ENCODE peak calls at places on chromosomes 12 and 14, in eight cellular contexts. One of them, this sample, is unnamed.

GRCh38 chr12:68641138-68641537 is 30.4 kb downstream of the RAP1B start:
- DNase-seq in PC-3: no peak
- DNase-seq in RWPE1: no peak
- DNase-seq in cardiac muscle cell: no peak
- DNase-seq in GM23338: no peak
- DNase-seq in tibial nerve: no peak
- DNase-seq in endothelial cell of umbilical vein: no peak
- DNase-seq in thoracic aorta: no peak
- DNase-seq in this sample: no peak

GRCh38 chr12:112841891-112842290 is 50.3 kb downstream of the RPH3A start:
- DNase-seq in PC-3: peak
- DNase-seq in RWPE1: no peak
- DNase-seq in cardiac muscle cell: peak
- DNase-seq in GM23338: no peak
- DNase-seq in tibial nerve: no peak
- DNase-seq in endothelial cell of umbilical vein: peak
- DNase-seq in thoracic aorta: no peak
- DNase-seq in this sample: peak

GRCh38 chr14:27386391-27386790 is 788.6 kb upstream of the NOVA1 start:
- DNase-seq in PC-3: no peak
- DNase-seq in RWPE1: no peak
- DNase-seq in cardiac muscle cell: no peak
- DNase-seq in GM23338: no peak
- DNase-seq in tibial nerve: no peak
- DNase-seq in endothelial cell of umbilical vein: no peak
- DNase-seq in thoracic aorta: no peak
- DNase-seq in this sample: no peak

GRCh38 chr12:4775936-4776335 is 55.7 kb downstream of the GALNT8 start:
- DNase-seq in PC-3: no peak
- DNase-seq in RWPE1: no peak
- DNase-seq in cardiac muscle cell: no peak
- DNase-seq in GM23338: no peak
- DNase-seq in tibial nerve: no peak
- DNase-seq in endothelial cell of umbilical vein: no peak
- DNase-seq in thoracic aorta: no peak
- DNase-seq in this sample: no peak

GRCh38 chr12:55822228-55822627 is 4.4 kb downstream of the ORMDL2 start:
- DNase-seq in PC-3: peak
- DNase-seq in RWPE1: peak
- DNase-seq in cardiac muscle cell: no peak
- DNase-seq in GM23338: peak
- DNase-seq in tibial nerve: no peak
- DNase-seq in endothelial cell of umbilical vein: no peak
- DNase-seq in thoracic aorta: no peak
- DNase-seq in this sample: no peak

GRCh38 chr12:114440450-114441383 is 34.8 kb upstream of the TBX5 start:
- DNase-seq in PC-3: no peak
- DNase-seq in RWPE1: no peak
- DNase-seq in cardiac muscle cell: no peak
- DNase-seq in GM23338: peak
- DNase-seq in tibial nerve: no peak
- DNase-seq in endothelial cell of umbilical vein: no peak
- DNase-seq in thoracic aorta: no peak
- DNase-seq in this sample: no peak

GRCh38 chr12:127717293-127717692 is 549.7 kb upstream of the TMEM132C start:
- DNase-seq in PC-3: no peak
- DNase-seq in RWPE1: no peak
- DNase-seq in cardiac muscle cell: no peak
- DNase-seq in GM23338: no peak
- DNase-seq in tibial nerve: no peak
- DNase-seq in endothelial cell of umbilical vein: no peak
- DNase-seq in thoracic aorta: no peak
- DNase-seq in this sample: no peak

GRCh38 chr12:23686095-23686494 is 263.4 kb downstream of the SOX5 start:
- DNase-seq in PC-3: no peak
- DNase-seq in RWPE1: no peak
- DNase-seq in cardiac muscle cell: no peak
- DNase-seq in GM23338: no peak
- DNase-seq in tibial nerve: no peak
- DNase-seq in endothelial cell of umbilical vein: peak
- DNase-seq in thoracic aorta: no peak
- DNase-seq in this sample: no peak

GRCh38 chr12:39931857-39932256 is 174.0 kb downstream of the SLC2A13 start:
- DNase-seq in PC-3: no peak
- DNase-seq in RWPE1: no peak
- DNase-seq in cardiac muscle cell: peak
- DNase-seq in GM23338: no peak
- DNase-seq in tibial nerve: no peak
- DNase-seq in endothelial cell of umbilical vein: no peak
- DNase-seq in thoracic aorta: no peak
- DNase-seq in this sample: no peak

GRCh38 chr14:64438181-64438839 is 27.0 kb upstream of the AKAP5 start:
- DNase-seq in PC-3: peak
- DNase-seq in RWPE1: no peak
- DNase-seq in cardiac muscle cell: peak
- DNase-seq in GM23338: no peak
- DNase-seq in tibial nerve: no peak
- DNase-seq in endothelial cell of umbilical vein: peak
- DNase-seq in thoracic aorta: no peak
- DNase-seq in this sample: peak

GRCh38 chr12:42130670-42131402 is 13.8 kb downstream of the GXYLT1 start:
- DNase-seq in PC-3: peak
- DNase-seq in RWPE1: no peak
- DNase-seq in cardiac muscle cell: peak
- DNase-seq in GM23338: no peak
- DNase-seq in tibial nerve: no peak
- DNase-seq in endothelial cell of umbilical vein: peak
- DNase-seq in thoracic aorta: no peak
- DNase-seq in this sample: peak

GRCh38 chr14:36363704-36364103 is 43.3 kb upstream of the MBIP start:
- DNase-seq in PC-3: no peak
- DNase-seq in RWPE1: no peak
- DNase-seq in cardiac muscle cell: no peak
- DNase-seq in GM23338: no peak
- DNase-seq in tibial nerve: no peak
- DNase-seq in endothelial cell of umbilical vein: no peak
- DNase-seq in thoracic aorta: no peak
- DNase-seq in this sample: no peak

GRCh38 chr12:71010143-71010479 is 89.6 kb upstream of the PTPRR start:
- DNase-seq in PC-3: no peak
- DNase-seq in RWPE1: no peak
- DNase-seq in cardiac muscle cell: no peak
- DNase-seq in GM23338: no peak
- DNase-seq in tibial nerve: no peak
- DNase-seq in endothelial cell of umbilical vein: no peak
- DNase-seq in thoracic aorta: no peak
- DNase-seq in this sample: no peak

DNA sequence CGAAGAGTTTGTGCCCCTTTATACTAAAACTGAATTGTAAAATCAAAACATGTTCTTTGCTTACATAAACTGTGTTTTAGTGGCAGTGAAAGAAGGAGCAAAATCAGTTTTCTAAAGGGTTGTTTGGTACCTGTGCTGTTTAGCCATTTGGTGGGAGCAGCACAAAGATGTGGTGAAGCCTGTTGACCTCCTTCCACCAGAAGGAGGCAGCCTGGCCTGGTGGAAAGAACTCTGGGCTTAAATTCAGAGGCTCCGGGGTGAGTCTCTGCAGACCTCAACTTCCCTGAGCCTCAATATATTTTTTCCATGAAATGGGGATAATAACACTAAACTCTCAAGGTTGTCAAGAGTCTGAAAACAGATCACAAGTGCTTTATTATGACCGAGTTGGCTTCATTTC is 502.5 kb downstream of the VRK1 start:
- DNase-seq in PC-3: no peak
- DNase-seq in RWPE1: no peak
- DNase-seq in cardiac muscle cell: no peak
- DNase-seq in GM23338: peak
- DNase-seq in tibial nerve: no peak
- DNase-seq in endothelial cell of umbilical vein: no peak
- DNase-seq in thoracic aorta: no peak
- DNase-seq in this sample: no peak
- TF ChIP-seq CTCF in PC-3: peak
- TF ChIP-seq CTCF in RWPE1: no peak
- TF ChIP-seq CTCF in cardiac muscle cell: no peak
- TF ChIP-seq CTCF in GM23338: peak
- TF ChIP-seq CTCF in tibial nerve: no peak
- TF ChIP-seq CTCF in endothelial cell of umbilical vein: no peak
- TF ChIP-seq CTCF in thoracic aorta: no peak
- TF ChIP-seq CTCF in this sample: no peak

DNA sequence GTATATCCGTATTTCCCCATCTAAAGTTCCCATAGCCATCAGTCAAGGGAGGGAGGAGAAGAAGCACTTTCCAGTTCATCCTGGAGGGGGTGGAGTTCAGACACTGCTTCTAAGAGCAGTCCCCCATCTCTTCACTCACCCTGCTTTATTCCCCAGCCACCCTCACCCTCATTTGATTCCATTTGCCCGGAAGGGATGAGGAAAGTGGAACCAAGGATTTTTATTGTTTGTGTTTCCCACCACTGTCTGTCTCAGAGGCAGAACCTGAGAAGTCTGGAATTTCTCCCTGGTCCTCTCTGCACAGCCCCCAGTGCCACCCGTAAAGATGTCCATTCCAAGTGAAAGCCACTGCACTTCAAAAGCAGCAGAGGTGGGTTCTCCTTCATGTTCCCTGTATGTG is 134.2 kb upstream of the HIF1A start:
- DNase-seq in PC-3: peak
- DNase-seq in RWPE1: no peak
- DNase-seq in cardiac muscle cell: peak
- DNase-seq in GM23338: peak
- DNase-seq in tibial nerve: no peak
- DNase-seq in endothelial cell of umbilical vein: peak
- DNase-seq in thoracic aorta: no peak
- DNase-seq in this sample: peak
- H3K27ac ChIP-seq in PC-3: peak
- H3K27ac ChIP-seq in RWPE1: peak
- H3K27ac ChIP-seq in cardiac muscle cell: peak
- H3K27ac ChIP-seq in GM23338: no peak
- H3K27ac ChIP-seq in tibial nerve: no peak
- H3K27ac ChIP-seq in endothelial cell of umbilical vein: peak
- H3K27ac ChIP-seq in thoracic aorta: peak
- H3K27ac ChIP-seq in this sample: peak

GRCh38 chr12:51528852-51529545 is 62.0 kb upstream of the SCN8A start:
- DNase-seq in PC-3: no peak
- DNase-seq in RWPE1: no peak
- DNase-seq in cardiac muscle cell: no peak
- DNase-seq in GM23338: peak
- DNase-seq in tibial nerve: no peak
- DNase-seq in endothelial cell of umbilical vein: no peak
- DNase-seq in thoracic aorta: no peak
- DNase-seq in this sample: no peak
- TF ChIP-seq CTCF in PC-3: no peak
- TF ChIP-seq CTCF in RWPE1: no peak
- TF ChIP-seq CTCF in cardiac muscle cell: no peak
- TF ChIP-seq CTCF in GM23338: peak
- TF ChIP-seq CTCF in tibial nerve: no peak
- TF ChIP-seq CTCF in endothelial cell of umbilical vein: no peak
- TF ChIP-seq CTCF in thoracic aorta: no peak
- TF ChIP-seq CTCF in this sample: no peak

DNA sequence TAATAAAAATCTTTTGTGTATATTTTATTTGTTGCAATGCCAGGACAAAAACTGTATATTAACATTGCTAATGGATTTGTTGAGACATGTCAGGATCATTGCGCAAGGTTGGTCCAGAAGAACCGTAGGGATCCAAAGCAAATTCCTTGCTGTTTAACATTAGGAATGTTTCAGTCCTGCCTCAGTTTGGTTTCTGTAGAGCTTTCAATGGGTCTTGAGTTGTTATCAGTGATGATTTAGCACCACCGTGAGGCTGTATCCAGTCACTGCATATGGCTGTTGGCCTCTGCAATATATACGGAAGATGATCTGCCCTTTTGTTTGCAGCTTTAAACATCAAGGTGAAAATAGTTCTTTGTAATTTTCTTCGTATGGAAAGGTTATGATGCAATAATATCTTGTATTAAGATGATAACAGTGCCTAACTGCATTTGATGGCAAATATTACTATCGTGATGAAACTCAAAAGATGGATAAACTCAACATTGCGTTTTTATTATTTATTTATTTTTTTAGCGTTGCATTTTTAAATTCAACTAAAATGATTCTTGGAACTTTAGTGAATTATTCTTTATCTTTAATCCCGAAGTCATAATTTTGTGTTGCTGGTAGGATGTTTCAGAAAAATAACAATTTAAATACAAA is 231.2 kb downstream of the AKAP6 start:
- DNase-seq in PC-3: peak
- DNase-seq in RWPE1: peak
- DNase-seq in cardiac muscle cell: peak
- DNase-seq in GM23338: peak
- DNase-seq in tibial nerve: peak
- DNase-seq in endothelial cell of umbilical vein: peak
- DNase-seq in thoracic aorta: no peak
- DNase-seq in this sample: peak
- H3K27ac ChIP-seq in PC-3: no peak
- H3K27ac ChIP-seq in RWPE1: no peak
- H3K27ac ChIP-seq in cardiac muscle cell: no peak
- H3K27ac ChIP-seq in GM23338: no peak
- H3K27ac ChIP-seq in tibial nerve: no peak
- H3K27ac ChIP-seq in endothelial cell of umbilical vein: no peak
- H3K27ac ChIP-seq in thoracic aorta: no peak
- H3K27ac ChIP-seq in this sample: no peak

GRCh38 chr14:90368946-90369721 is 27.7 kb upstream of the CALM1 start:
- DNase-seq in PC-3: peak
- DNase-seq in RWPE1: no peak
- DNase-seq in cardiac muscle cell: no peak
- DNase-seq in GM23338: no peak
- DNase-seq in tibial nerve: no peak
- DNase-seq in endothelial cell of umbilical vein: peak
- DNase-seq in thoracic aorta: no peak
- DNase-seq in this sample: no peak
- TF ChIP-seq CTCF in PC-3: peak
- TF ChIP-seq CTCF in RWPE1: peak
- TF ChIP-seq CTCF in cardiac muscle cell: no peak
- TF ChIP-seq CTCF in GM23338: peak
- TF ChIP-seq CTCF in tibial nerve: no peak
- TF ChIP-seq CTCF in endothelial cell of umbilical vein: no peak
- TF ChIP-seq CTCF in thoracic aorta: no peak
- TF ChIP-seq CTCF in this sample: no peak

DNA sequence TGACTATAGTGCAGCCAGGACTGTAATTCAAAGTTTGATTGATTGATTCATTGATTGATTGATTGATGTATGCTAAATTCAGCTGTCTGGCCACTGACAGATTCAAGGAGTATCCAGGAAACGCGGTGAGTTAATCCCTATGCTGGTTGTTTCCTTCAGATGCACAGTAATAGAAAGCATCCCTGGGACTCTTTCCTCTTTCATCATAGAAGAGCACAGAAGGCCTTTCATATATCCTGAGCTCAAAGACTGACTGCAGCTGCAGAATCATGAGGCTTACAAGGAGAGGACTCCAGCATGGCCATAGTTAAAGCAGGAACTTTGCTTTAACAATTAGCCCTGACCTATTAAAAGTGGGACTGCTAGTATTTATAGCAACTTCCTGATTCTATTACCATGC is 187.7 kb upstream of the TMTC1 start:
- DNase-seq in PC-3: no peak
- DNase-seq in RWPE1: no peak
- DNase-seq in cardiac muscle cell: no peak
- DNase-seq in GM23338: no peak
- DNase-seq in tibial nerve: no peak
- DNase-seq in endothelial cell of umbilical vein: no peak
- DNase-seq in thoracic aorta: no peak
- DNase-seq in this sample: no peak
- H3K27ac ChIP-seq in PC-3: no peak
- H3K27ac ChIP-seq in RWPE1: no peak
- H3K27ac ChIP-seq in cardiac muscle cell: no peak
- H3K27ac ChIP-seq in GM23338: no peak
- H3K27ac ChIP-seq in tibial nerve: no peak
- H3K27ac ChIP-seq in endothelial cell of umbilical vein: peak
- H3K27ac ChIP-seq in thoracic aorta: peak
- H3K27ac ChIP-seq in this sample: no peak

GRCh38 chr12:19572920-19573558 is 133.7 kb downstream of the AEBP2 start:
- DNase-seq in PC-3: peak
- DNase-seq in RWPE1: peak
- DNase-seq in cardiac muscle cell: peak
- DNase-seq in GM23338: peak
- DNase-seq in tibial nerve: no peak
- DNase-seq in endothelial cell of umbilical vein: peak
- DNase-seq in thoracic aorta: no peak
- DNase-seq in this sample: peak
- TF ChIP-seq CTCF in PC-3: peak
- TF ChIP-seq CTCF in RWPE1: no peak
- TF ChIP-seq CTCF in cardiac muscle cell: peak
- TF ChIP-seq CTCF in GM23338: peak
- TF ChIP-seq CTCF in tibial nerve: no peak
- TF ChIP-seq CTCF in endothelial cell of umbilical vein: peak
- TF ChIP-seq CTCF in thoracic aorta: no peak
- TF ChIP-seq CTCF in this sample: peak

This sample was measured in brain microvascular endothelial cell.